ENCODE peak calls at places on chromosomes 6 and 20, in four cellular contexts. C, W, O and X are unnamed samples.
A peak's percentile ranks its signal among the peaks of the same experiment; 100 is the strongest.

GRCh38 chr6:120871416-120872261 is 462.6 kb downstream of the TBC1D32 start:
- DNase-seq in W (no peak), O (peak; percentile 63), C (no peak), X (no peak)

GRCh38 chr6:76682842-76683241 is 610.4 kb upstream of the IMPG1 start:
- DNase-seq in W (no peak), O (no peak), C (peak; percentile 23), X (no peak)

GRCh38 chr6:64890609-64891008 is 816.4 kb downstream of the EYS start:
- DNase-seq in O (no peak), W (no peak), C (peak; percentile 1), X (no peak)

GRCh38 chr6:150634641-150635292 is 35.1 kb downstream of the PLEKHG1 start:
- DNase-seq in W (no peak), O (no peak), C (peak; percentile 22), X (no peak)

GRCh38 chr6:144408151-144408550 is 123.0 kb downstream of the UTRN start:
- DNase-seq in O (no peak), C (peak; percentile 74), W (no peak), X (no peak)

GRCh38 chr6:89286516-89286915 is 28.6 kb downstream of the GABRR2 start:
- DNase-seq in O (no peak), C (no peak), W (no peak), X (no peak)

GRCh38 chr6:48087448-48087847 is 23.5 kb downstream of the PTCHD4 start:
- DNase-seq in O (no peak), W (no peak), C (peak; percentile 72), X (no peak)

GRCh38 chr6:54053893-54054391 is 57.3 kb upstream of the MLIP start:
- DNase-seq in C (peak; percentile 70), O (no peak), W (no peak), X (no peak)

GRCh38 chr6:90715093-90715655 is 128.3 kb upstream of the MAP3K7 start:
- DNase-seq in C (no peak), O (no peak), W (no peak), X (no peak)

GRCh38 chr6:122833229-122833556 is 44.1 kb downstream of the SMPDL3A start:
- DNase-seq in O (no peak), C (no peak), W (no peak), X (no peak)

GRCh38 chr20:37390891-37391525 is 45.1 kb downstream of the SRC start:
- DNase-seq in C (no peak), W (no peak), O (peak; percentile 52), X (no peak)

GRCh38 chr20:32476684-32477593 is 108.2 kb downstream of the NOL4L start:
- DNase-seq in W (peak; percentile 11), O (peak; percentile 40), C (no peak), X (no peak)

GRCh38 chr6:169046483-169047192 is 207.0 kb downstream of the THBS2 start:
- DNase-seq in C (peak; percentile 95), O (peak; percentile 14), W (no peak), X (no peak)

GRCh38 chr20:49508435-49509199 is 26.1 kb upstream of the KCNB1 start:
- DNase-seq in O (no peak), W (peak; percentile 4), C (peak; percentile 58), X (no peak)

GRCh38 chr6:7848229-7848628 is 62.4 kb downstream of the TXNDC5 start:
- DNase-seq in O (no peak), W (no peak), C (no peak), X (no peak)

GRCh38 chr6:74851598-74851997 is 354.3 kb downstream of the COL12A1 start:
- DNase-seq in W (no peak), C (peak; percentile 81), O (no peak), X (no peak)

GRCh38 chr6:431504-431903 is 40.0 kb downstream of the IRF4 start:
- DNase-seq in C (no peak), O (no peak), W (no peak), X (no peak)

GRCh38 chr20:5991623-5992441 is 41.4 kb downstream of the MCM8 start:
- DNase-seq in W (no peak), O (no peak), C (peak; percentile 27), X (no peak)

GRCh38 chr6:132734694-132735236 is 20.9 kb upstream of the VNN1 start:
- DNase-seq in C (peak; percentile 74), W (no peak), O (no peak), X (no peak)

GRCh38 chr6:106825156-106825555 is 149.4 kb downstream of the CD24 start:
- DNase-seq in C (no peak), W (no peak), O (no peak), X (no peak)

GRCh38 chr6:1724616-1725015 is 114.9 kb downstream of the FOXC1 start:
- DNase-seq in C (no peak), W (no peak), O (peak; percentile 90), X (no peak)

GRCh38 chr6:125931733-125932450 is 24.7 kb upstream of the HINT3 start:
- DNase-seq in O (no peak), C (no peak), W (no peak), X (no peak)

GRCh38 chr6:119353696-119354095 is 4.1 kb upstream of the MAN1A1 start:
- DNase-seq in O (no peak), W (no peak), C (no peak), X (no peak)

GRCh38 chr20:2984956-2985661 is 58.3 kb upstream of the GNRH2 start:
- DNase-seq in W (no peak), C (peak; percentile 88), O (no peak), X (no peak)

GRCh38 chr6:156563710-156564109 is 213.5 kb upstream of the ARID1B start:
- DNase-seq in W (no peak), O (no peak), C (no peak), X (no peak)

GRCh38 chr6:158863646-158864045 is 44.5 kb upstream of the EZR start:
- DNase-seq in W (no peak), O (no peak), C (no peak), X (no peak)

GRCh38 chr6:37280162-37280895 is 22.4 kb upstream of the TMEM217 start:
- DNase-seq in C (no peak), W (no peak), O (no peak), X (no peak)

GRCh38 chr6:25113436-25113835 is 165.7 kb upstream of the CARMIL1 start:
- DNase-seq in O (no peak), C (no peak), W (no peak), X (no peak)

GRCh38 chr6:98574991-98575390 is 259.4 kb upstream of the POU3F2 start:
- DNase-seq in W (no peak), C (no peak), O (no peak), X (no peak)